ENCODE peak calls at places on chromosomes 13 and 19, in seven cellular contexts. S is T-cell; K is choroid plexus epithelial cell; H is frontal cortex; C is stimulated activated naive CD4-positive, alpha-beta T cell; J is islet precursor cell; E is aorta. N is an unnamed sample.

GRCh38 chr13:99075268-99076191 is 97.7 kb upstream of the DOCK9 start:
- DNase-seq in J (no peak), C (peak), K (no peak), E (no peak), S (no peak), H (no peak), N (no peak)

GRCh38 chr13:38803566-38803965 is 116.7 kb downstream of the FREM2 start:
- DNase-seq in S (no peak), E (no peak), K (no peak), C (no peak), J (no peak), H (no peak), N (no peak)

GRCh38 chr13:74556002-74556551 is 421.9 kb upstream of the KLF12 start:
- DNase-seq in H (no peak), J (no peak), K (no peak), C (no peak), E (no peak), S (no peak), N (no peak)

GRCh38 chr13:103694033-103694432 is 627.8 kb upstream of the SLC10A2 start:
- DNase-seq in C (no peak), S (no peak), H (no peak), E (no peak), J (no peak), K (peak), N (no peak)

GRCh38 chr13:110641055-110642015 is 26.0 kb downstream of the NAXD start:
- DNase-seq in C (no peak), K (peak), E (no peak), H (no peak), J (no peak), S (no peak), N (no peak)

GRCh38 chr13:52994865-52995264 is 33.7 kb upstream of the OLFM4 start:
- DNase-seq in J (no peak), C (no peak), E (no peak), K (no peak), S (no peak), H (no peak), N (no peak)

GRCh38 chr19:870314-870713 is 10.8 kb downstream of the CFD start:
- DNase-seq in E (no peak), K (no peak), S (no peak), H (no peak), J (no peak), C (no peak), N (no peak)

GRCh38 chr13:59112375-59112774 is 1051.4 kb downstream of the DIAPH3 start:
- DNase-seq in S (no peak), K (peak), C (no peak), J (peak), E (no peak), H (peak), N (no peak)

GRCh38 chr13:52695856-52696255 is 43.2 kb downstream of the SUGT1 start:
- DNase-seq in K (peak), E (no peak), H (no peak), J (no peak), C (no peak), S (no peak), N (no peak)

GRCh38 chr13:110278859-110279258 is 28.1 kb downstream of the COL4A1 start:
- DNase-seq in S (no peak), J (peak), K (no peak), C (no peak), H (no peak), E (no peak), N (no peak)

GRCh38 chr19:17931532-17932191 is 1.2 kb upstream of the CCDC124 start:
- DNase-seq in S (no peak), J (peak), H (no peak), E (no peak), K (no peak), C (no peak), N (no peak)

GRCh38 chr19:56866563-56866962 is 26.0 kb upstream of the PEG3 start:
- DNase-seq in S (no peak), E (no peak), H (no peak), J (no peak), K (no peak), C (no peak), N (no peak)

GRCh38 chr13:113939129-113939904 is 34.6 kb downstream of the C13orf46 start:
- DNase-seq in J (no peak), C (no peak), S (no peak), E (no peak), K (no peak), H (no peak), N (peak)

GRCh38 chr19:3565177-3565576 is 7.6 kb upstream of the HMG20B start:
- DNase-seq in H (no peak), K (peak), J (peak), C (no peak), E (no peak), S (no peak), N (no peak)

GRCh38 chr19:29273000-29273691 is 60.2 kb upstream of the UQCRFS1 start:
- DNase-seq in C (no peak), H (no peak), K (no peak), J (peak), S (no peak), E (no peak), N (no peak)

GRCh38 chr13:93226065-93226622 is 463 bp upstream of the GPC6 start:
- DNase-seq in E (no peak), H (no peak), J (no peak), K (no peak), C (no peak), S (no peak), N (no peak)

GRCh38 chr19:658916-659839 is 3.8 kb downstream of the RNF126 start:
- DNase-seq in C (no peak), H (no peak), E (no peak), J (no peak), K (no peak), S (peak), N (no peak)

GRCh38 chr19:14072535-14073231 is at the start of gene MISP3:
- DNase-seq in J (no peak), K (peak), C (no peak), H (no peak), E (no peak), S (no peak), N (no peak)

GRCh38 chr19:48424694-48425219 is 21.0 kb upstream of the GRWD1 start:
- DNase-seq in H (no peak), J (peak), S (no peak), K (peak), E (peak), C (no peak), N (no peak)

GRCh38 chr13:44904982-44905381 is 84.3 kb downstream of the NUFIP1 start:
- DNase-seq in S (no peak), C (no peak), K (peak), E (peak), J (peak), H (no peak), N (no peak)

N was measured in cardiac septum.